ENCODE peak calls at places on chromosomes 13 and 19, in seven cellular contexts. W is kidney; N is NCI-H1092; S is stimulated activated CD4-positive, alpha-beta T cell treated with anti-CD3 and anti-CD28 coated beads, Interleukin-12 subunit alpha, Interleukin-12 subunit beta, amount 100 ng/mL, for 24 hours; K is A549; P is GM23248; E is choroid plexus epithelial cell. B is an unnamed sample.

GRCh38 chr19:41302624-41303351 is 7.2 kb upstream of the CCDC97 start:
- DNase-seq in W (no peak), E (no peak), P (no peak), S (peak), N (no peak), K (no peak), B (peak)

GRCh38 chr19:50873056-50873455 is at the start of gene KLK2:
- DNase-seq in E (no peak), W (no peak), K (no peak), P (no peak), S (no peak), N (no peak), B (no peak)

GRCh38 chr19:18418725-18419194 is 438 bp upstream of the SSBP4 start:
- DNase-seq in K (no peak), S (no peak), P (peak), N (no peak), E (no peak), W (peak), B (no peak)

GRCh38 chr13:35984776-35985453 is 146.3 kb downstream of the DCLK1 start:
- DNase-seq in P (no peak), K (no peak), N (peak), S (no peak), W (no peak), E (no peak), B (no peak)

GRCh38 chr19:39212377-39212742 is 8.3 kb upstream of the SYCN start:
- DNase-seq in K (no peak), P (peak), S (peak), N (no peak), W (no peak), E (peak), B (peak)

GRCh38 chr19:10321417-10321797 is 5.6 kb upstream of the FDX2 start:
- DNase-seq in W (no peak), K (no peak), S (no peak), E (no peak), N (no peak), P (no peak), B (no peak)

GRCh38 chr13:68813397-68813796 is 1294.2 kb upstream of the ATXN8OS start:
- DNase-seq in K (no peak), P (no peak), E (no peak), S (no peak), N (no peak), W (no peak), B (no peak)

GRCh38 chr19:30406220-30406944 is 34.2 kb downstream of the ZNF536 start:
- DNase-seq in E (no peak), W (no peak), S (no peak), N (no peak), K (peak), P (peak), B (no peak)

GRCh38 chr19:17525141-17525540 is 13.7 kb downstream of the PGLS start:
- DNase-seq in S (no peak), W (no peak), E (no peak), K (no peak), P (no peak), N (no peak), B (no peak)

GRCh38 chr13:40585911-40586471 is 80.5 kb downstream of the FOXO1 start:
- DNase-seq in N (no peak), W (no peak), P (no peak), S (no peak), E (no peak), K (no peak), B (no peak)

GRCh38 chr13:31011193-31011860 is 78.9 kb downstream of the TEX26 start:
- DNase-seq in E (no peak), P (no peak), W (no peak), K (no peak), N (no peak), S (no peak), B (no peak)

GRCh38 chr19:40249781-40250180 is 23.3 kb upstream of the CCNP start:
- DNase-seq in K (no peak), P (no peak), N (no peak), S (no peak), W (peak), E (no peak), B (no peak)

GRCh38 chr13:98014766-98015165 is 61.3 kb downstream of the IPO5 start:
- DNase-seq in S (no peak), P (peak), E (peak), N (no peak), W (no peak), K (no peak), B (no peak)

GRCh38 chr19:13428352-13428751 is 77.9 kb downstream of the CACNA1A start:
- DNase-seq in N (no peak), E (peak), K (no peak), S (no peak), W (no peak), P (peak), B (no peak)

GRCh38 chr19:31164666-31165265 is 184.5 kb downstream of the TSHZ3 start:
- DNase-seq in P (no peak), N (no peak), E (no peak), S (no peak), K (no peak), W (peak), B (no peak)

GRCh38 chr19:13652810-13653590 is 111.3 kb upstream of the MRI1 start:
- DNase-seq in W (no peak), K (no peak), E (no peak), N (no peak), S (no peak), P (no peak), B (no peak)

GRCh38 chr19:862529-863304 is 3.3 kb downstream of the CFD start:
- DNase-seq in E (peak), K (no peak), W (peak), S (peak), N (no peak), P (peak), B (peak)

GRCh38 chr13:44306401-44307192 is 67.0 kb upstream of the SERP2 start:
- DNase-seq in E (peak), W (peak), N (peak), S (no peak), K (peak), P (peak), B (no peak)

GRCh38 chr19:34539396-34539795 is 57.8 kb downstream of the WTIP start:
- DNase-seq in E (no peak), S (no peak), N (no peak), P (no peak), W (no peak), K (no peak), B (no peak)

GRCh38 chr13:31595568-31595967 is 143.8 kb upstream of the RXFP2 start:
- DNase-seq in S (no peak), N (no peak), K (no peak), E (peak), P (peak), W (no peak), B (no peak)